ENCODE peak calls at places on chromosomes 1 and 21, in six cellular contexts. One of them, this sample, is unnamed.
A peak's percentile ranks its signal among the peaks of the same experiment; 100 is the strongest.

GRCh38 chr1:1013922-1014617 is 773 bp downstream of the ISG15 start:
- DNase-seq in HFFc6: no peak
- DNase-seq in kidney epithelial cell: no peak
- DNase-seq in heart left ventricle: peak; percentile 66
- DNase-seq in natural killer cell: no peak
- DNase-seq in psoas muscle: peak; percentile 22
- DNase-seq in this sample: peak; percentile 31

GRCh38 chr1:111690306-111690617 is 48.9 kb downstream of the INKA2 start:
- DNase-seq in HFFc6: peak; percentile 83
- DNase-seq in kidney epithelial cell: peak; percentile 58
- DNase-seq in heart left ventricle: no peak
- DNase-seq in natural killer cell: no peak
- DNase-seq in psoas muscle: no peak
- DNase-seq in this sample: no peak

GRCh38 chr1:225657462-225657989 is 4.6 kb upstream of the ENAH start:
- DNase-seq in HFFc6: peak; percentile 81
- DNase-seq in kidney epithelial cell: no peak
- DNase-seq in heart left ventricle: no peak
- DNase-seq in natural killer cell: no peak
- DNase-seq in psoas muscle: no peak
- DNase-seq in this sample: no peak

GRCh38 chr1:226709942-226710341 is 29.1 kb downstream of the ITPKB start:
- DNase-seq in HFFc6: no peak
- DNase-seq in kidney epithelial cell: no peak
- DNase-seq in heart left ventricle: no peak
- DNase-seq in natural killer cell: no peak
- DNase-seq in psoas muscle: no peak
- DNase-seq in this sample: no peak

GRCh38 chr1:207959141-207959825 is 48.4 kb upstream of the CD34 start:
- DNase-seq in HFFc6: no peak
- DNase-seq in kidney epithelial cell: no peak
- DNase-seq in heart left ventricle: peak; percentile 93
- DNase-seq in natural killer cell: no peak
- DNase-seq in psoas muscle: peak; percentile 92
- DNase-seq in this sample: no peak

GRCh38 chr1:54553781-54554313 is 5.8 kb downstream of the ACOT11 start:
- DNase-seq in HFFc6: no peak
- DNase-seq in kidney epithelial cell: no peak
- DNase-seq in heart left ventricle: no peak
- DNase-seq in natural killer cell: no peak
- DNase-seq in psoas muscle: no peak
- DNase-seq in this sample: no peak

GRCh38 chr21:38219049-38219628 is 37.7 kb upstream of the KCNJ15 start:
- DNase-seq in HFFc6: peak; percentile 58
- DNase-seq in kidney epithelial cell: no peak
- DNase-seq in heart left ventricle: peak; percentile 70
- DNase-seq in natural killer cell: peak; percentile 31
- DNase-seq in psoas muscle: peak; percentile 38
- DNase-seq in this sample: peak; percentile 44

GRCh38 chr1:15004396-15004795 is 149.2 kb upstream of the TMEM51 start:
- DNase-seq in HFFc6: no peak
- DNase-seq in kidney epithelial cell: no peak
- DNase-seq in heart left ventricle: no peak
- DNase-seq in natural killer cell: no peak
- DNase-seq in psoas muscle: no peak
- DNase-seq in this sample: no peak

GRCh38 chr1:92994105-92994712 is 32.9 kb upstream of the DIPK1A start:
- DNase-seq in HFFc6: peak; percentile 72
- DNase-seq in kidney epithelial cell: peak; percentile 35
- DNase-seq in heart left ventricle: no peak
- DNase-seq in natural killer cell: peak; percentile 25
- DNase-seq in psoas muscle: no peak
- DNase-seq in this sample: peak; percentile 76

GRCh38 chr1:42164551-42165420 is at the start of gene GUCA2A:
- DNase-seq in HFFc6: no peak
- DNase-seq in kidney epithelial cell: no peak
- DNase-seq in heart left ventricle: no peak
- DNase-seq in natural killer cell: no peak
- DNase-seq in psoas muscle: no peak
- DNase-seq in this sample: no peak

GRCh38 chr1:25217598-25218232 is 14.6 kb downstream of the SYF2 start:
- DNase-seq in HFFc6: no peak
- DNase-seq in kidney epithelial cell: no peak
- DNase-seq in heart left ventricle: no peak
- DNase-seq in natural killer cell: no peak
- DNase-seq in psoas muscle: no peak
- DNase-seq in this sample: no peak
- TF ChIP-seq CTCF in HFFc6: no peak
- TF ChIP-seq CTCF in kidney epithelial cell: no peak
- TF ChIP-seq CTCF in heart left ventricle: no peak
- TF ChIP-seq CTCF in natural killer cell: no peak
- TF ChIP-seq CTCF in psoas muscle: no peak
- TF ChIP-seq CTCF in this sample: no peak

GRCh38 chr1:201482755-201483154 is 13.8 kb upstream of the PHLDA3 start:
- DNase-seq in HFFc6: no peak
- DNase-seq in kidney epithelial cell: no peak
- DNase-seq in heart left ventricle: no peak
- DNase-seq in natural killer cell: no peak
- DNase-seq in psoas muscle: no peak
- DNase-seq in this sample: no peak

GRCh38 chr1:201481761-201482493 is 12.9 kb upstream of the PHLDA3 start:
- DNase-seq in HFFc6: peak; percentile 66
- DNase-seq in kidney epithelial cell: no peak
- DNase-seq in heart left ventricle: peak; percentile 93
- DNase-seq in natural killer cell: peak; percentile 67
- DNase-seq in psoas muscle: peak; percentile 87
- DNase-seq in this sample: peak; percentile 76

GRCh38 chr1:201479331-201479730 is 10.3 kb upstream of the PHLDA3 start:
- DNase-seq in HFFc6: no peak
- DNase-seq in kidney epithelial cell: no peak
- DNase-seq in heart left ventricle: no peak
- DNase-seq in natural killer cell: no peak
- DNase-seq in psoas muscle: no peak
- DNase-seq in this sample: no peak

GRCh38 chr1:201481004-201481380 is 12.0 kb upstream of the PHLDA3 start:
- DNase-seq in HFFc6: no peak
- DNase-seq in kidney epithelial cell: no peak
- DNase-seq in heart left ventricle: no peak
- DNase-seq in natural killer cell: no peak
- DNase-seq in psoas muscle: no peak
- DNase-seq in this sample: no peak

GRCh38 chr1:201480231-201481003 is 11.4 kb upstream of the PHLDA3 start:
- DNase-seq in HFFc6: peak; percentile 76
- DNase-seq in kidney epithelial cell: no peak
- DNase-seq in heart left ventricle: peak; percentile 89
- DNase-seq in natural killer cell: no peak
- DNase-seq in psoas muscle: peak; percentile 89
- DNase-seq in this sample: peak; percentile 37
- TF ChIP-seq CTCF in HFFc6: no peak
- TF ChIP-seq CTCF in kidney epithelial cell: peak; percentile 18
- TF ChIP-seq CTCF in heart left ventricle: no peak
- TF ChIP-seq CTCF in natural killer cell: no peak
- TF ChIP-seq CTCF in psoas muscle: peak; percentile 24
- TF ChIP-seq CTCF in this sample: no peak

DNA sequence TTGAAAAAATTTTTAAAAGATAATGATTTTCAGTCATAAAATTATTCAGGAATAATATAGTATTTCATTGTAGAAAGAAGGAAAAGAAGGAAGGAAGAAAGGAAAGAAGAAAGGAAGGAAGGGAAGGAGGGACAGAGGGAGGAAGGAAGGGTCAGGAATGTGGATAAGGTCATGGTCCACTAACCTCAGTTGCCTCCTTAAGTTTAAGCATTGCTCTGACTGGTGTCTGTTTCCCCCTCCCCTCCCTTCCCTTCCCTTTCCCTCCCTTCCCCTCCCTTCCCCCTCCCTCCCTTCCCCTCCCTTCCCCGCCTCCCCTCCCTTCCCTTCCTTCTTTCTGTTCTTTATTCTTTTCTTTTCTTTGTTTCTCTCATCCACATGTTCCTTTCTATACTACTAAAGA is 95.7 kb downstream of the PLPPR5 start:
- DNase-seq in HFFc6: no peak
- DNase-seq in kidney epithelial cell: no peak
- DNase-seq in heart left ventricle: no peak
- DNase-seq in natural killer cell: no peak
- DNase-seq in psoas muscle: no peak
- DNase-seq in this sample: no peak
- TF ChIP-seq CTCF in HFFc6: no peak
- TF ChIP-seq CTCF in kidney epithelial cell: no peak
- TF ChIP-seq CTCF in heart left ventricle: no peak
- TF ChIP-seq CTCF in natural killer cell: no peak
- TF ChIP-seq CTCF in psoas muscle: no peak
- TF ChIP-seq CTCF in this sample: no peak

DNA sequence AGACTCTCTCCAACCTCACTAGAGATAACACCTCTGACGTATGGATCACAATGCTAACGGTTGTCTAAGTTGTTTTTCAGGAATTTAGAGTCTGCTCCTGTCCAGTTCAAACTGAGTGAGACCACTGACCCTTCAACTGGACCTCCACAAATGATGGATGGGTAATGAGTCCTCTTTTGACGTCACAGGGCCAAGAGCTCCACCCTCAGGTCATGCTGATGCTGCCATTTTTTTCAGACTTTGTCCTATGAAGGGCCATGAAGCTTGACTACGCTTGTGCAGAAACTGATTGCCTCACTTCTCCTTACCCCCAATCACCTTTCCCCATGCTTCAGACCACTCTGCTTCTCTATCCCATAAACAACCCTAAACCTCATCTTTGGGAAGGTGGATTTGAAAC is 16.6 kb downstream of the GRIK3 start:
- DNase-seq in HFFc6: no peak
- DNase-seq in kidney epithelial cell: no peak
- DNase-seq in heart left ventricle: no peak
- DNase-seq in natural killer cell: no peak
- DNase-seq in psoas muscle: no peak
- DNase-seq in this sample: no peak
- TF ChIP-seq CTCF in HFFc6: no peak
- TF ChIP-seq CTCF in kidney epithelial cell: no peak
- TF ChIP-seq CTCF in heart left ventricle: no peak
- TF ChIP-seq CTCF in natural killer cell: no peak
- TF ChIP-seq CTCF in psoas muscle: no peak
- TF ChIP-seq CTCF in this sample: no peak

GRCh38 chr1:58465176-58465575 is 81.3 kb downstream of the OMA1 start:
- DNase-seq in HFFc6: no peak
- DNase-seq in kidney epithelial cell: no peak
- DNase-seq in heart left ventricle: no peak
- DNase-seq in natural killer cell: no peak
- DNase-seq in psoas muscle: no peak
- DNase-seq in this sample: no peak
- TF ChIP-seq CTCF in HFFc6: no peak
- TF ChIP-seq CTCF in kidney epithelial cell: no peak
- TF ChIP-seq CTCF in heart left ventricle: no peak
- TF ChIP-seq CTCF in natural killer cell: no peak
- TF ChIP-seq CTCF in psoas muscle: no peak
- TF ChIP-seq CTCF in this sample: no peak

GRCh38 chr1:184036517-184036949 is 995 bp downstream of the COLGALT2 start:
- DNase-seq in HFFc6: no peak
- DNase-seq in kidney epithelial cell: no peak
- DNase-seq in heart left ventricle: peak; percentile 77
- DNase-seq in natural killer cell: peak; percentile 20
- DNase-seq in psoas muscle: no peak
- DNase-seq in this sample: peak; percentile 34

GRCh38 chr1:184034761-184035379 is 2.7 kb downstream of the COLGALT2 start:
- DNase-seq in HFFc6: no peak
- DNase-seq in kidney epithelial cell: no peak
- DNase-seq in heart left ventricle: no peak
- DNase-seq in natural killer cell: no peak
- DNase-seq in psoas muscle: no peak
- DNase-seq in this sample: no peak

GRCh38 chr1:184037849-184038591 is 492 bp upstream of the COLGALT2 start:
- DNase-seq in HFFc6: no peak
- DNase-seq in kidney epithelial cell: no peak
- DNase-seq in heart left ventricle: no peak
- DNase-seq in natural killer cell: no peak
- DNase-seq in psoas muscle: no peak
- DNase-seq in this sample: no peak

GRCh38 chr1:184033711-184034167 is 3.8 kb downstream of the COLGALT2 start:
- DNase-seq in HFFc6: peak; percentile 72
- DNase-seq in kidney epithelial cell: no peak
- DNase-seq in heart left ventricle: no peak
- DNase-seq in natural killer cell: no peak
- DNase-seq in psoas muscle: no peak
- DNase-seq in this sample: no peak

GRCh38 chr1:184035719-184036516 is 1.6 kb downstream of the COLGALT2 start:
- DNase-seq in HFFc6: no peak
- DNase-seq in kidney epithelial cell: no peak
- DNase-seq in heart left ventricle: no peak
- DNase-seq in natural killer cell: no peak
- DNase-seq in psoas muscle: peak; percentile 64
- DNase-seq in this sample: no peak
- TF ChIP-seq CTCF in HFFc6: no peak
- TF ChIP-seq CTCF in kidney epithelial cell: no peak
- TF ChIP-seq CTCF in heart left ventricle: no peak
- TF ChIP-seq CTCF in natural killer cell: no peak
- TF ChIP-seq CTCF in psoas muscle: no peak
- TF ChIP-seq CTCF in this sample: no peak

GRCh38 chr1:109548321-109549267 is at the start of gene GNAI3:
- DNase-seq in HFFc6: peak; percentile 93
- DNase-seq in kidney epithelial cell: peak; percentile 85
- DNase-seq in heart left ventricle: peak; percentile 97
- DNase-seq in natural killer cell: peak; percentile 91
- DNase-seq in psoas muscle: peak; percentile 96
- DNase-seq in this sample: peak; percentile 95
- TF ChIP-seq CTCF in HFFc6: no peak
- TF ChIP-seq CTCF in kidney epithelial cell: no peak
- TF ChIP-seq CTCF in heart left ventricle: no peak
- TF ChIP-seq CTCF in natural killer cell: no peak
- TF ChIP-seq CTCF in psoas muscle: no peak
- TF ChIP-seq CTCF in this sample: no peak

DNA sequence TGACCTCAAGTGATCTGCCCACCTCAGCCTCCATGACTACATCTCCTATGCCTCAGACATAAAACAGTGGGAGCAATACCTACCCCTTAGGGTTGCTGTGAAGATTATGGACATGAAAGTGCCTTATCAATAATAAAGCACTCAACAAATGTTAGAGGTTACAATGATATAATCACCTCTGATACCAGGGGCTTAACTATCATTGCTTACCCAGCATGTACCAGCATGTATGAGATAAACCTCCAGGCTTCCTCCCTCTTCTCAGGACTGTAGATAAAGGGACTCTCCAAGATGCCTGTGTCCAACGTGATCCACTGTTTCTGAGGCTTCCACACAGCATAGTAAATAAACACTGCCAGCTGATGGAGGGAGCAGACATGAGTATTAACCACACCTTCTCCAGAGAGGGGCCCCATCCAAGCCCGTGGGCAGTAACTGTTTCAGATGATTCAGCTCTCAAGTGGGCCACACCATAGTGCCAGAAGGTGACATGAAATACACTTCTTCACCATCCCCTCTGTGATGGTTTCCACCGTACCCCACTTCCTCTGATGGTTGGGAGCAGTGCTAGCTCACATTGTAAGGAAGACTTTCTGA is 26.2 kb downstream of the RHBDL2 start:
- DNase-seq in HFFc6: no peak
- DNase-seq in kidney epithelial cell: no peak
- DNase-seq in heart left ventricle: no peak
- DNase-seq in natural killer cell: no peak
- DNase-seq in psoas muscle: no peak
- DNase-seq in this sample: no peak
- TF ChIP-seq CTCF in HFFc6: no peak
- TF ChIP-seq CTCF in kidney epithelial cell: no peak
- TF ChIP-seq CTCF in heart left ventricle: no peak
- TF ChIP-seq CTCF in natural killer cell: no peak
- TF ChIP-seq CTCF in psoas muscle: no peak
- TF ChIP-seq CTCF in this sample: no peak

This sample was measured in CD4-positive, alpha-beta T cell.